ENCODE peak calls at places on chromosomes 3 and 15, in five cellular contexts. J, C, B, U and G are unnamed samples. For H3K4me1, the result is how much of the 10 kb centered on the place peaks cover.

GRCh38 chr3:165669967-165670366 is 167.3 kb downstream of the BCHE start:
- DNase-seq in J (no peak), C (no peak), B (no peak), U (no peak), G (no peak)

GRCh38 chr15:66772967-66773873 is 71.2 kb downstream of the SMAD6 start:
- DNase-seq in J (peak), C (no peak), B (no peak), U (peak), G (no peak)

GRCh38 chr15:51023499-51023898 is 71.2 kb downstream of the TNFAIP8L3 start:
- DNase-seq in J (no peak), C (no peak), B (no peak), U (no peak), G (no peak)

GRCh38 chr3:106842151-106842550 is 535.1 kb upstream of the CCDC54 start:
- DNase-seq in J (no peak), C (no peak), B (no peak), U (no peak), G (no peak)

GRCh38 chr15:48555244-48555804 is 90.2 kb downstream of the FBN1 start:
- DNase-seq in J (no peak), C (no peak), B (peak), U (no peak), G (no peak)

GRCh38 chr3:184145120-184145524 is 10.0 kb downstream of the EIF2B5 start:
- DNase-seq in J (peak), C (peak), B (peak), U (no peak), G (no peak)

GRCh38 chr3:80537680-80538079 is 769.9 kb upstream of the ROBO1 start:
- DNase-seq in J (no peak), C (no peak), B (no peak), U (no peak), G (no peak)

GRCh38 chr3:101122678-101123077 is 129.5 kb upstream of the ABI3BP start:
- DNase-seq in J (no peak), C (no peak), B (no peak), U (no peak), G (no peak)

GRCh38 chr3:21436846-21437245 is 314.2 kb downstream of the ZNF385D start:
- DNase-seq in J (no peak), C (no peak), B (no peak), U (no peak), G (no peak)

GRCh38 chr3:197031315-197032285 is 2.0 kb upstream of the MELTF start:
- DNase-seq in J (peak), C (peak), B (peak), U (peak), G (no peak)

GRCh38 chr3:15271785-15272381 is 60.5 kb downstream of the SH3BP5 start:
- DNase-seq in J (no peak), C (no peak), B (no peak), U (peak), G (peak)

GRCh38 chr3:174776123-174776522 is 83.0 kb upstream of the NAALADL2 start:
- DNase-seq in J (no peak), C (no peak), B (no peak), U (no peak), G (no peak)

GRCh38 chr15:73936181-73936580 is 9.9 kb downstream of the LOXL1 start:
- DNase-seq in J (peak), C (no peak), B (no peak), U (no peak), G (no peak)

GRCh38 chr3:155412856-155413255 is 119.4 kb upstream of the STRIT1 start:
- DNase-seq in J (no peak), C (no peak), B (no peak), U (no peak), G (no peak)

GRCh38 chr3:136819784-136820640 is 1.1 kb downstream of the SLC35G2 start:
- DNase-seq in J (peak), C (peak), B (no peak), U (peak), G (peak)

GRCh38 chr3:183438749-183439148 is 10.3 kb upstream of the MCF2L2 start:
- DNase-seq in J (peak), C (no peak), B (no peak), U (no peak), G (no peak)

GRCh38 chr3:102163818-102164154 is 271.0 kb upstream of the ZPLD1 start:
- DNase-seq in J (no peak), C (no peak), B (no peak), U (no peak), G (no peak)

GRCh38 chr3:185852562-185853135 is 27.8 kb upstream of the IGF2BP2 start:
- DNase-seq in J (no peak), C (no peak), B (no peak), U (no peak), G (no peak)

GRCh38 chr3:58202917-58203360 is 7.8 kb downstream of the DNASE1L3 start:
- DNase-seq in J (no peak), C (no peak), B (no peak), U (no peak), G (no peak)

GRCh38 chr3:134320749-134321148 is 53.5 kb downstream of the AMOTL2 start:
- DNase-seq in J (no peak), C (no peak), B (no peak), U (peak), G (peak)
- H3K4me1 ChIP-seq in J (under half), C (half or more), B (under half), U (under half), G (under half)

GRCh38 chr3:47009225-47010049 is 30.0 kb downstream of the NBEAL2 start:
- DNase-seq in J (peak), C (no peak), B (no peak), U (peak), G (peak)
- TF ChIP-seq POLR2A in J (no peak), C (no peak), B (no peak), U (peak), G (peak)

GRCh38 chr15:37111427-37111717 is 11.0 kb upstream of the MEIS2 start:
- DNase-seq in J (no peak), C (no peak), B (no peak), U (no peak), G (no peak)
- H3K27ac ChIP-seq in J (no peak), C (no peak), B (peak), U (peak), G (no peak)

GRCh38 chr3:152377184-152377570 is 108.4 kb downstream of the MBNL1 start:
- DNase-seq in J (no peak), C (no peak), B (no peak), U (no peak), G (no peak)
- H3K4me1 ChIP-seq in J (under half), C (half or more), B (under half), U (under half), G (under half)

GRCh38 chr15:41950505-41950904 is 21.9 kb downstream of the EHD4 start:
- DNase-seq in J (no peak), C (no peak), B (no peak), U (no peak), G (peak)
- TF ChIP-seq POLR2A in J (no peak), C (no peak), B (no peak), U (no peak), G (no peak)

DNA sequence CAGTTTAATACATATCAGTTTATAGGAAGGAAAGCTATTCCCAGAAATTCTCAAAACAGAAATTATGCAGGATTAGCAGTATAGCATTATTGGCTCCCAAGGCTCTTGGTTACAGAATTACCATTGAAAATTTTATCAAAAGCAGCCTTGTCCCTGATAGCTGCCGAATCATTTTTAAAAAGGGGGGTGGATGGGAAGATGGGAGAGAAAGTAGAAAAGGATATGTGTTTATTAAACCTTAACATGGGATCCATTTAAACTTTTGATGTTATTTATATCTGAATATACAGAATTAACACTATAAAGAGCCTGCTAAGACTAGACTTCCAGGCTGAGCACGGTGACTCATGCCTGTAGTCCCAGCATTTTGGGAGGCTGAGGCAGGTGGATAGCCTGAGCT is 10.8 kb downstream of the RCN2 start:
- DNase-seq in J (no peak), C (no peak), B (no peak), U (no peak), G (no peak)
- H3K27ac ChIP-seq in J (no peak), C (no peak), B (no peak), U (no peak), G (no peak)

DNA sequence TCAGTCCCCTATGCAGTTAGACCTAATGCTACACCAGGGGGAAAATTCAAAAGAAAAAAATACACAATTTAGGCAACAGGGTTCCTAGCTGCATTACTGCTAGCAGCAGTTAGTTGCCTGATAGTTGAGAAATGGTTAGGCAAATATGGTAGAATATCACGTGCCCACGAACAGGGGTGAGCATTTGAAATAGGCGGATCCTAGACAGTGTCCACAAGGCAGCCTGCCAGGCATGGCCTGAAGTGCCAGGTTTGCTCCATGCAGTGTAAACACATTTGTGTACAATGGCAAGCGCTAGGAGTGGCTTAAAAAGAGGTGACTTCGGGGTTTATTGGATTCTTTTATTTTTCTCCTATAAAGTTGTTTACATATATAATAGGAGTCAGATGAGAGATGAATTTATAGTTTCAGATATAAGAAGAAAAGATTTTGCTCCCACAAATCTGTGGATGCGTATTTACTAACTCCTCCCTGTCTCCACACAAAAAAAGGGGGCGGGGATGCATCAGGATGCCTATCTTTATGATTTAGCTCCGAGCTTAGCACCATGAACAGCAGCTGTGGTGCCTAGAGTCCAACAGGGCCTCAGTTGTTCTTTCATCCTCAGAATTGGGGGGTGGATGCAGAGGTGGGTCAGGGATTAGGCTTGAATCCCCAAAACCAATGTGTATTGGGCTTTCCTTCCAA is 3.9 kb upstream of the TGM4 start:
- DNase-seq in J (no peak), C (no peak), B (no peak), U (no peak), G (peak)
- H3K4me1 ChIP-seq in J (under half), C (under half), B (under half), U (under half), G (under half)